ENCODE peak calls at places on chromosomes 5 and 9, in six cellular contexts. T is Peyer's patch, W is ELR, I is LNCaP clone FGC, B is GM03348, Y is gastrocnemius medialis. E is an unnamed sample.

GRCh38 chr9:116355153-116355827 is 201.7 kb downstream of the PAPPA start:
- DNase-seq in T (no peak), W (no peak), I (peak), B (no peak), Y (peak), E (no peak)

GRCh38 chr9:120557205-120557604 is 22.8 kb downstream of the CDK5RAP2 start:
- DNase-seq in T (no peak), W (no peak), I (no peak), B (no peak), Y (no peak), E (no peak)

GRCh38 chr5:61002616-61003015 is 57.6 kb downstream of the NDUFAF2 start:
- DNase-seq in T (no peak), W (no peak), I (no peak), B (no peak), Y (no peak), E (no peak)

GRCh38 chr5:107284822-107285510 is 385.8 kb downstream of the EFNA5 start:
- DNase-seq in T (no peak), W (peak), I (no peak), B (no peak), Y (no peak), E (no peak)

GRCh38 chr9:17322882-17323864 is 188.3 kb downstream of the CNTLN start:
- DNase-seq in T (no peak), W (no peak), I (no peak), B (no peak), Y (no peak), E (no peak)

GRCh38 chr5:52786937-52787599 is 648 bp upstream of the ITGA1 start:
- DNase-seq in T (peak), W (peak), I (peak), B (peak), Y (no peak), E (peak)

GRCh38 chr5:8470489-8470888 is 601.5 kb downstream of the MTRR start:
- DNase-seq in T (no peak), W (no peak), I (no peak), B (no peak), Y (no peak), E (no peak)

GRCh38 chr9:87504938-87505337 is 7.3 kb downstream of the DAPK1 start:
- DNase-seq in T (no peak), W (no peak), I (no peak), B (no peak), Y (no peak), E (no peak)